ENCODE peak calls at places on chromosomes 16 and 17, in seven cellular contexts. One of them, this sample, is unnamed.

GRCh38 chr16:81513204-81514040 is 68.8 kb downstream of the CMIP start:
- DNase-seq in neuronal stem cell: no peak
- DNase-seq in H1: peak
- DNase-seq in trophoblast cell: peak
- DNase-seq in mesenchymal stem cell: peak
- DNase-seq in H9: peak
- DNase-seq in IMR-90: no peak
- DNase-seq in this sample: peak

GRCh38 chr16:27602103-27602502 is 52.2 kb downstream of the KATNIP start:
- DNase-seq in IMR-90: no peak
- DNase-seq in neuronal stem cell: no peak
- DNase-seq in mesenchymal stem cell: no peak
- DNase-seq in trophoblast cell: no peak
- DNase-seq in H9: no peak
- DNase-seq in H1: no peak
- DNase-seq in this sample: no peak

GRCh38 chr16:85335584-85336492 is 223.6 kb upstream of the CIBAR2 start:
- DNase-seq in trophoblast cell: no peak
- DNase-seq in H9: no peak
- DNase-seq in IMR-90: peak
- DNase-seq in mesenchymal stem cell: peak
- DNase-seq in H1: no peak
- DNase-seq in neuronal stem cell: no peak
- DNase-seq in this sample: no peak

GRCh38 chr17:1299729-1300579 is 20.5 kb downstream of the TRARG1 start:
- DNase-seq in mesenchymal stem cell: no peak
- DNase-seq in H9: peak
- DNase-seq in H1: no peak
- DNase-seq in neuronal stem cell: no peak
- DNase-seq in IMR-90: no peak
- DNase-seq in trophoblast cell: no peak
- DNase-seq in this sample: no peak

GRCh38 chr16:9119795-9120194 is 28.4 kb downstream of the HAPSTR1 start:
- DNase-seq in IMR-90: peak
- DNase-seq in neuronal stem cell: no peak
- DNase-seq in H1: no peak
- DNase-seq in mesenchymal stem cell: no peak
- DNase-seq in H9: no peak
- DNase-seq in trophoblast cell: no peak
- DNase-seq in this sample: no peak

GRCh38 chr17:2192367-2193028 is 111.1 kb downstream of the SMG6 start:
- DNase-seq in H9: no peak
- DNase-seq in H1: no peak
- DNase-seq in IMR-90: peak
- DNase-seq in neuronal stem cell: no peak
- DNase-seq in trophoblast cell: peak
- DNase-seq in mesenchymal stem cell: peak
- DNase-seq in this sample: peak

GRCh38 chr17:48412841-48413240 is 17.2 kb downstream of the SKAP1 start:
- DNase-seq in trophoblast cell: no peak
- DNase-seq in H1: no peak
- DNase-seq in H9: no peak
- DNase-seq in mesenchymal stem cell: no peak
- DNase-seq in IMR-90: no peak
- DNase-seq in neuronal stem cell: no peak
- DNase-seq in this sample: no peak

GRCh38 chr16:3171181-3171854 is 16.7 kb upstream of the OR1F1 start:
- DNase-seq in trophoblast cell: no peak
- DNase-seq in H9: no peak
- DNase-seq in IMR-90: no peak
- DNase-seq in neuronal stem cell: no peak
- DNase-seq in mesenchymal stem cell: peak
- DNase-seq in H1: no peak
- DNase-seq in this sample: peak

GRCh38 chr17:59620518-59621259 is 994 bp downstream of the CLTC start:
- DNase-seq in IMR-90: no peak
- DNase-seq in H9: peak
- DNase-seq in trophoblast cell: peak
- DNase-seq in H1: no peak
- DNase-seq in mesenchymal stem cell: peak
- DNase-seq in neuronal stem cell: no peak
- DNase-seq in this sample: peak

GRCh38 chr17:18230288-18231141 is 5.1 kb downstream of the LLGL1 start:
- DNase-seq in H9: no peak
- DNase-seq in IMR-90: no peak
- DNase-seq in neuronal stem cell: no peak
- DNase-seq in H1: no peak
- DNase-seq in trophoblast cell: no peak
- DNase-seq in mesenchymal stem cell: no peak
- DNase-seq in this sample: no peak

GRCh38 chr17:38719284-38719942 is 10.7 kb upstream of the CISD3 start:
- DNase-seq in neuronal stem cell: no peak
- DNase-seq in IMR-90: no peak
- DNase-seq in trophoblast cell: no peak
- DNase-seq in H1: no peak
- DNase-seq in H9: peak
- DNase-seq in mesenchymal stem cell: no peak
- DNase-seq in this sample: peak

GRCh38 chr17:74147436-74147835 is 56.0 kb upstream of the RPL38 start:
- DNase-seq in neuronal stem cell: no peak
- DNase-seq in trophoblast cell: no peak
- DNase-seq in mesenchymal stem cell: no peak
- DNase-seq in IMR-90: no peak
- DNase-seq in H1: no peak
- DNase-seq in H9: peak
- DNase-seq in this sample: no peak

GRCh38 chr16:11624645-11625607 is 38.2 kb upstream of the LITAF start:
- DNase-seq in mesenchymal stem cell: no peak
- DNase-seq in H1: no peak
- DNase-seq in neuronal stem cell: no peak
- DNase-seq in IMR-90: no peak
- DNase-seq in trophoblast cell: peak
- DNase-seq in H9: no peak
- DNase-seq in this sample: no peak

GRCh38 chr17:82888583-82889495 is 49.0 kb upstream of the ZNF750 start:
- DNase-seq in neuronal stem cell: no peak
- DNase-seq in IMR-90: no peak
- DNase-seq in trophoblast cell: peak
- DNase-seq in H1: no peak
- DNase-seq in mesenchymal stem cell: no peak
- DNase-seq in H9: no peak
- DNase-seq in this sample: no peak

GRCh38 chr17:76504117-76504516 is 2.9 kb upstream of the RHBDF2 start:
- DNase-seq in H1: no peak
- DNase-seq in trophoblast cell: no peak
- DNase-seq in mesenchymal stem cell: peak
- DNase-seq in H9: peak
- DNase-seq in IMR-90: no peak
- DNase-seq in neuronal stem cell: no peak
- DNase-seq in this sample: peak

GRCh38 chr17:75350029-75350428 is 55.4 kb downstream of the GRB2 start:
- DNase-seq in H9: no peak
- DNase-seq in neuronal stem cell: no peak
- DNase-seq in H1: no peak
- DNase-seq in IMR-90: no peak
- DNase-seq in mesenchymal stem cell: no peak
- DNase-seq in trophoblast cell: no peak
- DNase-seq in this sample: no peak

GRCh38 chr16:10871157-10871991 is 5.6 kb upstream of the CIITA start:
- DNase-seq in neuronal stem cell: no peak
- DNase-seq in H1: no peak
- DNase-seq in trophoblast cell: peak
- DNase-seq in mesenchymal stem cell: peak
- DNase-seq in IMR-90: peak
- DNase-seq in H9: no peak
- DNase-seq in this sample: no peak

GRCh38 chr17:48413613-48414405 is 16.2 kb downstream of the SKAP1 start:
- DNase-seq in neuronal stem cell: no peak
- DNase-seq in trophoblast cell: no peak
- DNase-seq in mesenchymal stem cell: no peak
- DNase-seq in H1: no peak
- DNase-seq in H9: no peak
- DNase-seq in IMR-90: no peak
- DNase-seq in this sample: no peak

GRCh38 chr16:19840524-19841110 is 44.0 kb downstream of the GPRC5B start:
- DNase-seq in H1: no peak
- DNase-seq in H9: no peak
- DNase-seq in neuronal stem cell: no peak
- DNase-seq in mesenchymal stem cell: no peak
- DNase-seq in trophoblast cell: no peak
- DNase-seq in IMR-90: no peak
- DNase-seq in this sample: no peak

GRCh38 chr17:49487202-49487601 is 7.9 kb upstream of the NGFR start:
- DNase-seq in H9: peak
- DNase-seq in trophoblast cell: no peak
- DNase-seq in IMR-90: no peak
- DNase-seq in H1: no peak
- DNase-seq in mesenchymal stem cell: no peak
- DNase-seq in neuronal stem cell: no peak
- DNase-seq in this sample: peak

GRCh38 chr17:74380086-74380958 is 13.0 kb downstream of the GPR142 start:
- DNase-seq in trophoblast cell: peak
- DNase-seq in IMR-90: no peak
- DNase-seq in mesenchymal stem cell: no peak
- DNase-seq in H9: peak
- DNase-seq in neuronal stem cell: no peak
- DNase-seq in H1: peak
- DNase-seq in this sample: peak

GRCh38 chr17:40815381-40815780 is 7.0 kb downstream of the KRT10 start:
- DNase-seq in IMR-90: no peak
- DNase-seq in H9: no peak
- DNase-seq in mesenchymal stem cell: no peak
- DNase-seq in trophoblast cell: no peak
- DNase-seq in H1: no peak
- DNase-seq in neuronal stem cell: no peak
- DNase-seq in this sample: no peak

GRCh38 chr17:56699186-56699895 is 105.8 kb downstream of the NOG start:
- DNase-seq in H9: peak
- DNase-seq in trophoblast cell: peak
- DNase-seq in H1: peak
- DNase-seq in neuronal stem cell: peak
- DNase-seq in IMR-90: peak
- DNase-seq in mesenchymal stem cell: peak
- DNase-seq in this sample: peak

GRCh38 chr16:85517780-85518179 is 95.3 kb upstream of the GSE1 start:
- DNase-seq in neuronal stem cell: no peak
- DNase-seq in IMR-90: no peak
- DNase-seq in mesenchymal stem cell: no peak
- DNase-seq in H9: no peak
- DNase-seq in trophoblast cell: no peak
- DNase-seq in H1: no peak
- DNase-seq in this sample: no peak

GRCh38 chr16:26511463-26511862 is 555.3 kb upstream of the C16orf82 start:
- DNase-seq in mesenchymal stem cell: no peak
- DNase-seq in H9: no peak
- DNase-seq in trophoblast cell: no peak
- DNase-seq in H1: no peak
- DNase-seq in neuronal stem cell: no peak
- DNase-seq in IMR-90: no peak
- DNase-seq in this sample: no peak
- H3K23ac ChIP-seq in mesenchymal stem cell: no peak
- H3K23ac ChIP-seq in H9: no peak
- H3K23ac ChIP-seq in trophoblast cell: no peak
- H3K23ac ChIP-seq in H1: no peak
- H3K23ac ChIP-seq in neuronal stem cell: no peak
- H3K23ac ChIP-seq in IMR-90: no peak
- H3K23ac ChIP-seq in this sample: no peak

GRCh38 chr16:57144027-57144426 is 41.8 kb downstream of the PSME3IP1 start:
- DNase-seq in trophoblast cell: no peak
- DNase-seq in H1: no peak
- DNase-seq in mesenchymal stem cell: no peak
- DNase-seq in H9: no peak
- DNase-seq in IMR-90: no peak
- DNase-seq in neuronal stem cell: no peak
- DNase-seq in this sample: no peak
- H4K8ac ChIP-seq in trophoblast cell: no peak
- H4K8ac ChIP-seq in H1: no peak
- H4K8ac ChIP-seq in mesenchymal stem cell: no peak
- H4K8ac ChIP-seq in H9: no peak
- H4K8ac ChIP-seq in IMR-90: no peak
- H4K8ac ChIP-seq in neuronal stem cell: no peak
- H4K8ac ChIP-seq in this sample: no peak

GRCh38 chr16:54059319-54059718 is 227.3 kb downstream of the IRX3 start:
- DNase-seq in H1: peak
- DNase-seq in IMR-90: no peak
- DNase-seq in H9: no peak
- DNase-seq in trophoblast cell: no peak
- DNase-seq in neuronal stem cell: no peak
- DNase-seq in mesenchymal stem cell: no peak
- DNase-seq in this sample: no peak
- H3K23ac ChIP-seq in H1: no peak
- H3K23ac ChIP-seq in IMR-90: no peak
- H3K23ac ChIP-seq in H9: no peak
- H3K23ac ChIP-seq in trophoblast cell: no peak
- H3K23ac ChIP-seq in neuronal stem cell: no peak
- H3K23ac ChIP-seq in mesenchymal stem cell: no peak
- H3K23ac ChIP-seq in this sample: no peak

GRCh38 chr16:86670835-86671234 is 92.5 kb downstream of the FOXL1 start:
- DNase-seq in mesenchymal stem cell: no peak
- DNase-seq in IMR-90: no peak
- DNase-seq in trophoblast cell: no peak
- DNase-seq in neuronal stem cell: no peak
- DNase-seq in H9: no peak
- DNase-seq in H1: no peak
- DNase-seq in this sample: no peak

GRCh38 chr16:86669937-86670772 is 91.8 kb downstream of the FOXL1 start:
- DNase-seq in H9: no peak
- DNase-seq in H1: no peak
- DNase-seq in mesenchymal stem cell: peak
- DNase-seq in neuronal stem cell: no peak
- DNase-seq in IMR-90: peak
- DNase-seq in trophoblast cell: no peak
- DNase-seq in this sample: no peak

GRCh38 chr16:86668136-86668535 is 89.8 kb downstream of the FOXL1 start:
- DNase-seq in H9: peak
- DNase-seq in H1: no peak
- DNase-seq in trophoblast cell: no peak
- DNase-seq in neuronal stem cell: no peak
- DNase-seq in IMR-90: peak
- DNase-seq in mesenchymal stem cell: peak
- DNase-seq in this sample: peak

GRCh38 chr16:86671486-86672214 is 93.3 kb downstream of the FOXL1 start:
- DNase-seq in neuronal stem cell: no peak
- DNase-seq in mesenchymal stem cell: peak
- DNase-seq in IMR-90: peak
- DNase-seq in H1: no peak
- DNase-seq in H9: no peak
- DNase-seq in trophoblast cell: no peak
- DNase-seq in this sample: no peak

DNA sequence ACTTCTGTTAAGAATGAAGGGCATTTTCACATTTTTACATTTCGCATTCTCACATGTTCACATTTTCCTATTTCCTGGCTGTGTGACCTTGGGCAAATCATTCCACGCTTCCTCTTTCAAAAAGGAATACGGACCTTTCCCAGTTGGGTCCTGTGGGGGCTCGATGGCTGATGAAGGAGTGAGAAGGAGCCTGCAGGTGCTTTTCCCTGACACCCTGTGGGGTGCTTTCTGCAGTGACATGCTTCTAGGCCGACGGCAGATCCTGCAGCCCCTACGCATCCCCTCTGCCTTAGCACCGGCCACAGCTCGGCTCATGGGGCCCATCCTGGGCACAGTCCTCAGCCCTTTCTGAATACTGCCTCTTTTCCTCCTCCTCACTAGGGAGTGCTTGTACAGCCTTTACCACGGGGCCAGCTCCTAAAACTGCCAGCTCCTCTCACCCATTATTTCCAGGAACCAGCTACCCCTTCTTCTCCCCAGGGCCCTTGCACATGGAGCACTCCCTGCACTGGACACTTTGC is 91.0 kb downstream of the FOXL1 start:
- DNase-seq in H9: no peak
- DNase-seq in H1: no peak
- DNase-seq in IMR-90: no peak
- DNase-seq in neuronal stem cell: no peak
- DNase-seq in trophoblast cell: no peak
- DNase-seq in mesenchymal stem cell: no peak
- DNase-seq in this sample: no peak
- H4K8ac ChIP-seq in H9: no peak
- H4K8ac ChIP-seq in H1: no peak
- H4K8ac ChIP-seq in IMR-90: peak
- H4K8ac ChIP-seq in neuronal stem cell: no peak
- H4K8ac ChIP-seq in trophoblast cell: no peak
- H4K8ac ChIP-seq in mesenchymal stem cell: peak
- H4K8ac ChIP-seq in this sample: no peak

This sample was measured in mesendoderm.